ENCODE peak calls at places on chromosomes 3 and 15, in six cellular contexts. A is HepG2, V is A549, W is K562, K is endothelial cell of umbilical vein, Z is H1. F is an unnamed sample.

GRCh38 chr15:42508263-42508690 is 12.8 kb downstream of the SNAP23 start:
- DNase-seq in V (no peak), W (no peak), K (no peak), Z (no peak), A (no peak), F (no peak)

GRCh38 chr3:127706785-127707351 is 34.1 kb downstream of the ABTB1 start:
- DNase-seq in A (no peak), V (no peak), K (no peak), W (peak), Z (no peak), F (no peak)

GRCh38 chr3:196138927-196139680 is 57.2 kb upstream of the TFRC start:
- DNase-seq in K (peak), A (no peak), V (no peak), Z (no peak), W (no peak), F (no peak)

GRCh38 chr3:82883072-82883471 is 1121.6 kb upstream of the GBE1 start:
- DNase-seq in A (no peak), W (no peak), K (no peak), Z (no peak), V (no peak), F (no peak)

GRCh38 chr3:99751649-99752048 is 66.0 kb upstream of the CMSS1 start:
- DNase-seq in A (no peak), Z (no peak), V (no peak), W (no peak), K (peak), F (no peak)

GRCh38 chr3:172257638-172258400 is 190.4 kb downstream of the GHSR start:
- DNase-seq in A (peak), Z (no peak), V (no peak), K (no peak), W (no peak), F (no peak)

GRCh38 chr3:185401319-185401955 is 38.5 kb downstream of the MAP3K13 start:
- DNase-seq in Z (no peak), A (no peak), V (no peak), W (no peak), K (peak), F (no peak)

GRCh38 chr15:58830556-58830955 is 59.5 kb downstream of the MINDY2 start:
- DNase-seq in V (no peak), K (no peak), A (peak), Z (no peak), W (no peak), F (no peak)

GRCh38 chr3:126352476-126353454 is 4.4 kb downstream of the KLF15 start:
- DNase-seq in A (peak), V (no peak), W (no peak), K (no peak), Z (no peak), F (peak)

GRCh38 chr3:99878005-99878404 is 60.3 kb downstream of the CMSS1 start:
- DNase-seq in W (peak), K (peak), V (no peak), Z (no peak), A (peak), F (no peak)

GRCh38 chr3:45092132-45093031 is 53.8 kb downstream of the CDCP1 start:
- DNase-seq in A (no peak), K (no peak), V (peak), W (peak), Z (no peak), F (no peak)

GRCh38 chr15:90871097-90871715 is 2.8 kb downstream of the FURIN start:
- DNase-seq in V (no peak), Z (no peak), A (no peak), W (peak), K (no peak), F (peak)

GRCh38 chr15:80247320-80247719 is 4.7 kb downstream of the CTXND1 start:
- DNase-seq in A (no peak), W (no peak), Z (no peak), K (no peak), V (no peak), F (no peak)

GRCh38 chr15:98745650-98746374 is 97.5 kb downstream of the IGF1R start:
- DNase-seq in W (no peak), K (no peak), A (no peak), Z (no peak), V (no peak), F (no peak)

GRCh38 chr15:58761010-58761388 is 10.1 kb upstream of the MINDY2 start:
- DNase-seq in K (no peak), Z (no peak), A (no peak), V (no peak), W (no peak), F (no peak)

GRCh38 chr3:119324899-119325298 is 30.7 kb downstream of the ARHGAP31 start:
- DNase-seq in A (no peak), K (no peak), V (no peak), Z (no peak), W (no peak), F (no peak)

GRCh38 chr3:122390665-122391064 is 6.7 kb downstream of the FAM162A start:
- DNase-seq in A (no peak), V (no peak), W (no peak), Z (no peak), K (no peak), F (no peak)

GRCh38 chr15:95252404-95252803 is 1021.0 kb downstream of the MCTP2 start:
- DNase-seq in A (no peak), Z (no peak), W (no peak), K (peak), V (no peak), F (no peak)

GRCh38 chr3:105780114-105780513 is 88.7 kb downstream of the CBLB start:
- DNase-seq in K (no peak), V (no peak), Z (no peak), A (no peak), W (no peak), F (no peak)

GRCh38 chr3:53753518-53754183 is 92.6 kb downstream of the CHDH start:
- DNase-seq in W (no peak), Z (no peak), K (no peak), V (no peak), A (no peak), F (no peak)

GRCh38 chr15:63277044-63277892 is at the start of gene APH1B:
- DNase-seq in V (peak), W (peak), K (peak), Z (peak), A (peak), F (peak)

GRCh38 chr3:124097362-124098120 is 105.6 kb upstream of the ROPN1 start:
- DNase-seq in V (no peak), Z (no peak), W (no peak), K (peak), A (no peak), F (no peak)

GRCh38 chr3:108008931-108009635 is 81.7 kb downstream of the CD47 start:
- DNase-seq in K (peak), V (no peak), A (no peak), W (no peak), Z (no peak), F (no peak)

GRCh38 chr3:65561617-65562016 is 477.1 kb downstream of the MAGI1 start:
- DNase-seq in Z (no peak), V (no peak), W (no peak), A (no peak), K (no peak), F (no peak)

GRCh38 chr3:10594915-10595314 is 89.5 kb upstream of the ATP2B2 start:
- DNase-seq in W (peak), K (peak), A (peak), V (peak), Z (peak), F (peak)

GRCh38 chr3:194987571-194988494 is 283.1 kb downstream of the XXYLT1 start:
- DNase-seq in Z (no peak), A (no peak), K (no peak), V (no peak), W (no peak), F (no peak)

GRCh38 chr3:87350367-87351199 is 74.2 kb upstream of the POU1F1 start:
- DNase-seq in K (peak), V (peak), Z (no peak), W (peak), A (peak), F (no peak)

GRCh38 chr3:71582612-71583568 is 638 bp downstream of the FOXP1 start:
- DNase-seq in Z (no peak), A (peak), V (no peak), K (peak), W (peak), F (peak)

DNA sequence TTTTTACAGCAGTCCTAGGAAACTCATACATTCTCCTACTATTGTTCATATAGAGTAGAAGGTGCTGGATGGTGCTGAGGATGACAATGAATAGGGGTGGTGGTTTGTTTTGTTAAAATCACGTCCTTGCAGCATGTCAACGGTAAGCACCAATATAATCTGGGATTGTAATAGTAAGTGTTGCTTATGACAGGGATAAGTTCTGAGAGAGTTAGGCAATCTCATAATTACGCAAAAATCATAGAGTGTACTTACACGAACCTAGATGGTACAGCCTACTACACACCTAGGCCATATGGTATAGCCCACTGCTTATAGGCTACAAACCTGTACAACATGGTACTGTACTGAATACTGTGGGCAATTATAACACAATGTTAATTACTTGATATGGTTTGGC is 64.3 kb upstream of the TSPAN3 start:
- DNase-seq in K (no peak), V (no peak), Z (no peak), W (no peak), A (no peak), F (no peak)
- TF ChIP-seq JUN in K (no peak), V (no peak), Z (no peak), W (no peak), A (no peak), F (no peak)

GRCh38 chr3:155807823-155808222 is 1.7 kb upstream of the C3orf33 start:
- DNase-seq in V (no peak), A (no peak), K (no peak), Z (no peak), W (no peak), F (no peak)

GRCh38 chr3:155805802-155806618 is at the start of gene C3orf33:
- DNase-seq in W (peak), K (peak), Z (no peak), A (peak), V (peak), F (peak)

GRCh38 chr3:155804298-155804697 is 1.8 kb downstream of the C3orf33 start:
- DNase-seq in V (no peak), W (no peak), Z (no peak), A (peak), K (no peak), F (no peak)

GRCh38 chr3:155809181-155809580 is 3.1 kb upstream of the C3orf33 start:
- DNase-seq in W (no peak), V (no peak), Z (no peak), A (no peak), K (no peak), F (no peak)

DNA sequence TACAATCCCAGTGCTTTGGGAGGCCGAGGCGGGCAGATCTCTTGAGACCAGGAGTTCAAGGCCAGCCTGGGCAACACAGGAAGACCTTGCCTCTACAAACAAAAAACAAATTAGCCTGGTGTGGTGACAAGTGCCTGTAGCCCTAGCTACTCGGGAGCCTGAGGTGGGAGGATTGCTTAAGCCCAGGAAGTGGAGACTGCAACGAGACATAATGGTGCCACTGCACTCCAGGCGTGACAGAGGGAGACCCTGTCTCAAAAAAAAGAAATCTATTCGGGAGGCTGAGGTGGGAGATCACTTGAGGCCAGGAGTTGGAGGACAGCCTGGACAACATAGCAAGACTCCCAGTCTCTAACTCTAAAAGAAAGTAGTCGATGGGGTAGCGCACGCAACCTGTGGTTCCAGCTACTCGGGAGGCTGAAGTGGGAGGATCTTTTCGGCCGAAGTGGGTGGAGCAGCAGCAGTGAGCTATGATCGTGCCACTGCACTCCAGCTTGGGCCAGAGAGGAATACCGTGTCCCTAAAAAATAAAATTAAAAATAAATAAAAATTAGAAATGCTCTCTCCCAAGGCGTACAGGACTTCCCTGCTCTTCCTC is 775 bp downstream of the C3orf33 start:
- DNase-seq in A (peak), Z (no peak), V (peak), K (no peak), W (peak), F (no peak)
- TF ChIP-seq CTCF in A (no peak), Z (no peak), V (no peak), K (no peak), W (no peak), F (no peak)

DNA sequence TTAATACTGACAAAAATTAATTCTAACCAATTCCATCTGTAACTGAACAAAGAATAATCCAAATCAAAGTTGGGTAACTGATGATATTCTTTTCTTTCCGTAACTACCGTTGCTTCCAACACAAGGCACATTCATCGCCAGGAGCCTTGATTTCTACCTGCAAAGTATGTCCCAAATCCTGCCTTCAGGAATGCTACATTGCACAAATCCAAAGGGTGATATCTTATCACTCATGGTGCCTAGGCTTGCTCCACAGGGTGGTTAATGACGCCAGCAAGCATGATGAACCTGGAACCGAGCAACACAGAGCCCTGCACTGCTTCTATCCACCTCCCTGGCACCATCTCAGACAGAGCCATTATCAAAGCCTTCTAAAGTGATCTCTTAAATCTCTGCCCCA is 772.7 kb downstream of the ROBO1 start:
- DNase-seq in A (no peak), K (no peak), W (no peak), V (no peak), Z (no peak), F (no peak)
- TF ChIP-seq JUN in A (no peak), K (no peak), W (no peak), V (no peak), Z (no peak), F (no peak)

DNA sequence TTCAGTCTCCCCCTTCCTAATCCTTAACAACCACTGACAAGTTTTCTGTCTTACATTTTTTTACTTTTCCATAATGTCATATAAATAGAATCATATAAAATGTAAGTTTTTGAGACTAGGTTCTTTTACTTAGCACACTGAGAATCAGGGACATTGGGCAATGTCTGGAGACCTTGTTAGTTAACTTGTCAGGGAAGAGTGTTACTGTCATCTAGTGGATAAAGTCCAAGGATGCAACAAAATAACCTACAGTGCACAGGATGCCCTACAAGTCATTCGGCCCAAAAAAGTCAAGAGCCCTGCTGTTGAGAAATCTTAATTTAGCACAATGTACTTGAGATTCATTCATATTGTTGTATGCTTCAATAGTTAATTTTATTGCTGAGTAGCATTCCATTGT is 95.6 kb upstream of the MCTP2 start:
- DNase-seq in A (no peak), Z (no peak), K (no peak), V (no peak), W (no peak), F (no peak)
- TF ChIP-seq CTCF in A (peak), Z (peak), K (no peak), V (no peak), W (no peak), F (no peak)

GRCh38 chr3:146271180-146271579 is 20.3 kb upstream of the PLSCR4 start:
- DNase-seq in A (no peak), K (no peak), V (no peak), Z (no peak), W (no peak), F (no peak)

GRCh38 chr3:146277953-146278631 is 27.2 kb upstream of the PLSCR4 start:
- DNase-seq in A (peak), W (no peak), Z (no peak), V (no peak), K (peak), F (no peak)

GRCh38 chr3:146275476-146275875 is 24.6 kb upstream of the PLSCR4 start:
- DNase-seq in A (no peak), W (no peak), V (no peak), K (no peak), Z (no peak), F (no peak)

GRCh38 chr3:146273721-146274407 is 23.0 kb upstream of the PLSCR4 start:
- DNase-seq in K (peak), W (no peak), V (no peak), Z (no peak), A (no peak), F (no peak)

GRCh38 chr3:146274833-146275232 is 23.9 kb upstream of the PLSCR4 start:
- DNase-seq in W (no peak), V (no peak), K (peak), Z (no peak), A (no peak), F (no peak)
- TF ChIP-seq JUN in W (no peak), V (no peak), K (peak), Z (no peak), A (no peak), F (no peak)

DNA sequence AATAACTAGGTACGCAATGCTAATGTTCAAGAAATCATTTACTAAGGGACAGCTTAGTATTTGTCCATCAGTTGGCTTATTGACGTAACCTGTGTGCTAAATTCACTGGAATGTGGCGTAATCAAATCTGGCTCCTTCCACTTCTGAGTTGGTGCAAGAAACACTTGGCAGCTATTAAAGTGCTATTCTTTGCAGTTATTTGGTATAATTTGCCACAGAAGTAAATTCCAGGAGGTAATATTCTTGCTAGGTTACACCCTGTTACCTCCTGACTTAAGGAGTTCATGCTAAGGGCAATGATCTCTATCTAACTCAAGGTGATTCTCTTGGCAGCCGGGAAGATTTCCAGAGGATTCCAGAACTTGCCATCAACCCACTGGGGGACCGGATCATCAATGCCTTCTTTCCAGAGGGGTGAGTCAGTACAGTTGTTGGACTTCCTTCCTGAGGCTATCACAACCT is 25.5 kb downstream of the CHP1 start:
- DNase-seq in Z (no peak), W (no peak), V (peak), K (no peak), A (peak), F (no peak)
- TF ChIP-seq CTCF in Z (no peak), W (no peak), V (no peak), K (no peak), A (no peak), F (no peak)

DNA sequence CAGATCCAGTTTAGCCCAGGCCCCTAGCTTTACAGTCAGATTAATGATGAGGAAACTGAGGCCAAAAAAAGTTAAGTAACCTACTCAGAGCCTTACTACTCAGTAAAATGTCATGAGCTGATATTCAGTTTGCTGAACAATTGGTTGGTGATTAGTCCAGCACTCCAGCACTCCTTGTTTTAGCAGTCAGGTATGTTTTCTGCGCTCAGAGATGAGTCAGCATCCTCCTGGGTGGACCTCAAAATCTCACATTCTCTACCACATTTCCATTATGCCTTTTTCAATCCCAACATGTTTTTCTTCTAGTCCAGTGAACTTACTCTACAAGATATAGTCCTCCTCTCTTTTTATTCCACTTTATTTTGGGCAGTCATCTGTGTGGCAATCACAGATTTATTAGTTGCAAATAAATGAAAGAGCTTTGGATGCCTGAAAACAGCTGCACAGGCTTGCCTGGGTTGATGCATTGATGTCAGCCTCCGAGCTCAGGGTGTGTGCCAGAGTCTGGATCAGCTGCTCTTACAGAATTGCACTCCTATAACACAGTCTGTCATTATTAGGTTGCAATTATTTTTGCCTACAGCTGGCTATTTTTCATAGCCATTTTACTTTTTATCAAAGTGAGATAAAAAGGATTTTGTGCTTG is 133.2 kb downstream of the ARPP21 start:
- DNase-seq in W (no peak), V (no peak), A (no peak), K (no peak), Z (no peak), F (no peak)
- TF ChIP-seq JUN in W (no peak), V (no peak), A (no peak), K (no peak), Z (no peak), F (no peak)

F was measured in WTC11.